ENCODE peak calls at places on chromosome 6, in five cellular contexts. One of them, this sample, is unnamed.

GRCh38 chr6:16769131-16769985 is 8.1 kb upstream of the ATXN1 start:
- DNase-seq in lower leg skin: peak
- DNase-seq in foreskin fibroblast: peak
- DNase-seq in adipocyte: peak
- DNase-seq in transverse colon: peak
- DNase-seq in this sample: no peak

GRCh38 chr6:72984981-72985665 is 240.2 kb downstream of the KHDC1L start:
- DNase-seq in lower leg skin: no peak
- DNase-seq in foreskin fibroblast: no peak
- DNase-seq in adipocyte: peak
- DNase-seq in transverse colon: no peak
- DNase-seq in this sample: no peak

GRCh38 chr6:142985286-142985685 is 40.3 kb upstream of the HIVEP2 start:
- DNase-seq in lower leg skin: no peak
- DNase-seq in foreskin fibroblast: no peak
- DNase-seq in adipocyte: peak
- DNase-seq in transverse colon: no peak
- DNase-seq in this sample: no peak

GRCh38 chr6:100881707-100882040 is 545 bp upstream of the ASCC3 start:
- DNase-seq in lower leg skin: no peak
- DNase-seq in foreskin fibroblast: no peak
- DNase-seq in adipocyte: peak
- DNase-seq in transverse colon: no peak
- DNase-seq in this sample: no peak

GRCh38 chr6:131258816-131259476 is 123.7 kb downstream of the AKAP7 start:
- DNase-seq in lower leg skin: no peak
- DNase-seq in foreskin fibroblast: no peak
- DNase-seq in adipocyte: no peak
- DNase-seq in transverse colon: peak
- DNase-seq in this sample: no peak

GRCh38 chr6:42007286-42007685 is 43.0 kb upstream of the TAF8 start:
- DNase-seq in lower leg skin: peak
- DNase-seq in foreskin fibroblast: no peak
- DNase-seq in adipocyte: no peak
- DNase-seq in transverse colon: no peak
- DNase-seq in this sample: no peak

GRCh38 chr6:137147195-137147594 is 26.2 kb downstream of the IL22RA2 start:
- DNase-seq in lower leg skin: no peak
- DNase-seq in foreskin fibroblast: no peak
- DNase-seq in adipocyte: no peak
- DNase-seq in transverse colon: no peak
- DNase-seq in this sample: no peak

GRCh38 chr6:41784581-41785171 is 2.8 kb upstream of the TOMM6 start:
- DNase-seq in lower leg skin: no peak
- DNase-seq in foreskin fibroblast: no peak
- DNase-seq in adipocyte: no peak
- DNase-seq in transverse colon: no peak
- DNase-seq in this sample: no peak

GRCh38 chr6:150144294-150144868 is 1.5 kb downstream of the PPP1R14C start:
- DNase-seq in lower leg skin: no peak
- DNase-seq in foreskin fibroblast: no peak
- DNase-seq in adipocyte: no peak
- DNase-seq in transverse colon: no peak
- DNase-seq in this sample: no peak
- H3K4me3 ChIP-seq in lower leg skin: no peak
- H3K4me3 ChIP-seq in foreskin fibroblast: no peak
- H3K4me3 ChIP-seq in adipocyte: peak
- H3K4me3 ChIP-seq in transverse colon: peak
- H3K4me3 ChIP-seq in this sample: no peak

GRCh38 chr6:475341-475740 is 83.8 kb downstream of the IRF4 start:
- DNase-seq in lower leg skin: no peak
- DNase-seq in foreskin fibroblast: no peak
- DNase-seq in adipocyte: no peak
- DNase-seq in transverse colon: no peak
- DNase-seq in this sample: no peak

GRCh38 chr6:473759-474453 is 82.4 kb downstream of the IRF4 start:
- DNase-seq in lower leg skin: no peak
- DNase-seq in foreskin fibroblast: peak
- DNase-seq in adipocyte: no peak
- DNase-seq in transverse colon: no peak
- DNase-seq in this sample: no peak

GRCh38 chr6:473356-473755 is 81.8 kb downstream of the IRF4 start:
- DNase-seq in lower leg skin: no peak
- DNase-seq in foreskin fibroblast: no peak
- DNase-seq in adipocyte: no peak
- DNase-seq in transverse colon: no peak
- DNase-seq in this sample: no peak

GRCh38 chr6:470901-471448 is 79.4 kb downstream of the IRF4 start:
- DNase-seq in lower leg skin: no peak
- DNase-seq in foreskin fibroblast: no peak
- DNase-seq in adipocyte: no peak
- DNase-seq in transverse colon: no peak
- DNase-seq in this sample: no peak

DNA sequence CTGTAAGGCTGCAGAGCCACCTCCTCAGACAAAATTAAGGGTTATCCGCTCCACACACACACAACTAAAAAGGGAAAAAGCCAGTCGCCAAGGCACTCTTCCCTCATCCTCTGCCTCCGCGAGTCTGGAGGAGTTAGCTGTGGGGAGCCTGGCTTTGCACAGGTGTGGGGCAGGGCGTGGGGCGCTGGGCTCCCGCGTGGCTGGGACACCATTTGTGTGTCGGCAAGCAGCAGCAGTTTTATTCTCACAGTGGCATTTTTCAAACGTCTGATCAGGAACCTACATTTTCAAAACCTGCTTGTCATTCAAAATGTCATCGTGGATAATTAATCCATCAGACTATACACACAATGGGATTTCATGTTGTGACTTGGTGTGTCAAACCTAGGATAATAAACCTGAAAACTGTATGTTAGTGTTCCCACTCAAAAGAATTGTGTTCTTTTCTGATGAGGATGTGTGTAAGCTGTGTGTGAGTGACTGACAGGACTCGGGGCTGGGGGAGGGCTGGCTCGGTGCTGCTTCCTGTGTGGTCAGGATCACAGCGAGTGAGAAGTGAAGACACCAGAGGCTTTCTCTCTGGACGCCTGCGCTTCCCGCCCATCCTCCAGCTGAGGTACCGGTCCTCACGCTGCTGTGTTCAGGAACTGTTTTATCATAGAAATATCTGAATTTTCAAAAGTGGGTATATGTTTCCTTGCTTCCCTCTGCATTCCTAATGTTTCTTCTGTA is 83.1 kb downstream of the IRF4 start:
- DNase-seq in lower leg skin: no peak
- DNase-seq in foreskin fibroblast: no peak
- DNase-seq in adipocyte: no peak
- DNase-seq in transverse colon: peak
- DNase-seq in this sample: no peak
- H3K4me3 ChIP-seq in lower leg skin: no peak
- H3K4me3 ChIP-seq in foreskin fibroblast: no peak
- H3K4me3 ChIP-seq in adipocyte: no peak
- H3K4me3 ChIP-seq in transverse colon: no peak
- H3K4me3 ChIP-seq in this sample: no peak

DNA sequence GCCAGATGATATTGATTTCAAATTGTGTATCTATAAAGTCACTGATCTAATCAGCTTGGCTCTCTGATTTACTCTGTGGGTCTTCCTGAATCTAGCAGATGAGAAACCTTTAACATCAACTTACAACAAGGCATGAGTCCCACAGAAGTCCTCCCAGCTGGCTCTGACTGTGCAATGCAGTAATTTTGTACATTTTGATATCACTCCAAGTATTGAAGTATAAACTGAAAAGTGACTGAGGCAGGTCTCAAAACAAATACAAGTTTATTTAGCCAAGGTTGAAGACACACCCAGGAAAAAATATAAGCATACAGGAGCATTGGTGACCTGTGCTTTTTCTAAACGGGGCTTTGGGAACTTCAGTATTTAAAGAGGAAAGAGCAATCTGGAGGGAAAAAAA is 59.4 kb downstream of the CRYBG1 start:
- DNase-seq in lower leg skin: no peak
- DNase-seq in foreskin fibroblast: no peak
- DNase-seq in adipocyte: no peak
- DNase-seq in transverse colon: no peak
- DNase-seq in this sample: no peak
- H3K4me3 ChIP-seq in lower leg skin: no peak
- H3K4me3 ChIP-seq in foreskin fibroblast: no peak
- H3K4me3 ChIP-seq in adipocyte: no peak
- H3K4me3 ChIP-seq in transverse colon: no peak
- H3K4me3 ChIP-seq in this sample: no peak

GRCh38 chr6:83127258-83127657 is 59.8 kb downstream of the DOP1A start:
- DNase-seq in lower leg skin: no peak
- DNase-seq in foreskin fibroblast: no peak
- DNase-seq in adipocyte: no peak
- DNase-seq in transverse colon: no peak
- DNase-seq in this sample: no peak

GRCh38 chr6:83126223-83126622 is 58.8 kb downstream of the DOP1A start:
- DNase-seq in lower leg skin: no peak
- DNase-seq in foreskin fibroblast: no peak
- DNase-seq in adipocyte: no peak
- DNase-seq in transverse colon: no peak
- DNase-seq in this sample: no peak

GRCh38 chr6:83127976-83128375 is 60.5 kb downstream of the DOP1A start:
- DNase-seq in lower leg skin: no peak
- DNase-seq in foreskin fibroblast: no peak
- DNase-seq in adipocyte: peak
- DNase-seq in transverse colon: no peak
- DNase-seq in this sample: no peak

GRCh38 chr6:83125425-83125824 is 58.0 kb downstream of the DOP1A start:
- DNase-seq in lower leg skin: no peak
- DNase-seq in foreskin fibroblast: no peak
- DNase-seq in adipocyte: no peak
- DNase-seq in transverse colon: no peak
- DNase-seq in this sample: no peak

DNA sequence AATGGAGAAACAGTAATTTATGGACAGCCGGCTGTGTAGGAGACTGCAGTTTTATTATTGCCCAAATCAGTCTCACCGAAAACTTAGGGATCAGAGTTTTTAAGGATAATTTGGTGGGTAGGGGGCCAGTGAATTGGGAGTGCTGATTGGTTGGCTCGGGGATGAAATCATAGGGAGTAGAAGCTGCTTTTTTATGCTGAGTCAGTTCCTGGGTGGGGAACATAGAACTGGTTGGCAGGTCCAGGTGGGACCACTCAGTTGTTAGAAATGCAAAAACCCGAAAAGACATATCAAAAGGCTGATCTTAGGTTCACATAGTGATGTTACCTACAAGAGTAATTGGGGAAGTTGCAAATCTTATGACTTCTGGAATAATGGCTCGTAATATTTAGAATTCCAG is 59.3 kb downstream of the DOP1A start:
- DNase-seq in lower leg skin: no peak
- DNase-seq in foreskin fibroblast: no peak
- DNase-seq in adipocyte: no peak
- DNase-seq in transverse colon: no peak
- DNase-seq in this sample: no peak
- H3K4me3 ChIP-seq in lower leg skin: no peak
- H3K4me3 ChIP-seq in foreskin fibroblast: no peak
- H3K4me3 ChIP-seq in adipocyte: no peak
- H3K4me3 ChIP-seq in transverse colon: no peak
- H3K4me3 ChIP-seq in this sample: no peak

GRCh38 chr6:27287751-27288135 is 24.3 kb downstream of the POM121L2 start:
- DNase-seq in lower leg skin: no peak
- DNase-seq in foreskin fibroblast: no peak
- DNase-seq in adipocyte: no peak
- DNase-seq in transverse colon: no peak
- DNase-seq in this sample: no peak
- H3K4me3 ChIP-seq in lower leg skin: no peak
- H3K4me3 ChIP-seq in foreskin fibroblast: no peak
- H3K4me3 ChIP-seq in adipocyte: no peak
- H3K4me3 ChIP-seq in transverse colon: no peak
- H3K4me3 ChIP-seq in this sample: peak

GRCh38 chr6:54011277-54011648 is 100.0 kb upstream of the MLIP start:
- DNase-seq in lower leg skin: no peak
- DNase-seq in foreskin fibroblast: no peak
- DNase-seq in adipocyte: no peak
- DNase-seq in transverse colon: no peak
- DNase-seq in this sample: no peak
- H3K4me3 ChIP-seq in lower leg skin: no peak
- H3K4me3 ChIP-seq in foreskin fibroblast: no peak
- H3K4me3 ChIP-seq in adipocyte: peak
- H3K4me3 ChIP-seq in transverse colon: no peak
- H3K4me3 ChIP-seq in this sample: no peak